ENCODE peak calls at places on chromosomes 11 and 22, in four cellular contexts. X, Z, J and F are unnamed samples. For H3K36me3 and H3K9me3, the result is how much of the 10 kb centered on the place peaks cover.

GRCh38 chr22:22814666-22815396 is 72.8 kb upstream of the IGLL5 start:
- DNase-seq in X (no peak), Z (no peak), J (no peak), F (no peak)

GRCh38 chr11:76184551-76184993 is 21.7 kb downstream of the WNT11 start:
- DNase-seq in X (no peak), Z (peak), J (no peak), F (peak)

GRCh38 chr11:104152941-104153340 is 11.0 kb downstream of the PDGFD start:
- DNase-seq in X (no peak), Z (no peak), J (no peak), F (no peak)

GRCh38 chr11:47552086-47552580 is 799 bp downstream of the CELF1 start:
- DNase-seq in X (peak), Z (peak), J (peak), F (peak)

GRCh38 chr11:102546923-102547471 is 16.4 kb upstream of the MMP7 start:
- DNase-seq in X (no peak), Z (no peak), J (no peak), F (no peak)

GRCh38 chr11:119741369-119742262 is 12.6 kb upstream of the NECTIN1 start:
- DNase-seq in X (no peak), Z (no peak), J (peak), F (no peak)

GRCh38 chr11:6737872-6738466 is 33.8 kb downstream of the OR2AG2 start:
- DNase-seq in X (peak), Z (peak), J (no peak), F (peak)

GRCh38 chr11:898160-898517 is 12.5 kb downstream of the CHID1 start:
- DNase-seq in X (no peak), Z (peak), J (no peak), F (peak)

GRCh38 chr11:69297926-69298777 is 4.2 kb downstream of the MYEOV start:
- DNase-seq in X (peak), Z (peak), J (peak), F (no peak)

GRCh38 chr22:35578836-35579575 is 38.1 kb downstream of the MB start:
- DNase-seq in X (no peak), Z (no peak), J (no peak), F (no peak)

GRCh38 chr11:61488651-61489291 is 19.8 kb upstream of the LRRC10B start:
- DNase-seq in X (peak), Z (peak), J (peak), F (peak)

GRCh38 chr22:37757663-37758062 is 50.1 kb upstream of the GCAT start:
- DNase-seq in X (no peak), Z (no peak), J (no peak), F (no peak)

GRCh38 chr11:2929511-2929879 is 275 bp upstream of the PHLDA2 start:
- DNase-seq in X (peak), Z (no peak), J (peak), F (no peak)

GRCh38 chr22:36893262-36893661 is 20.2 kb upstream of the CSF2RB start:
- DNase-seq in X (no peak), Z (no peak), J (no peak), F (no peak)

GRCh38 chr11:8597182-8597581 is 3.2 kb upstream of the STK33 start:
- DNase-seq in X (peak), Z (no peak), J (no peak), F (no peak)

GRCh38 chr22:50705219-50705691 is 32.6 kb downstream of the SHANK3 start:
- DNase-seq in X (no peak), Z (peak), J (peak), F (peak)

DNA sequence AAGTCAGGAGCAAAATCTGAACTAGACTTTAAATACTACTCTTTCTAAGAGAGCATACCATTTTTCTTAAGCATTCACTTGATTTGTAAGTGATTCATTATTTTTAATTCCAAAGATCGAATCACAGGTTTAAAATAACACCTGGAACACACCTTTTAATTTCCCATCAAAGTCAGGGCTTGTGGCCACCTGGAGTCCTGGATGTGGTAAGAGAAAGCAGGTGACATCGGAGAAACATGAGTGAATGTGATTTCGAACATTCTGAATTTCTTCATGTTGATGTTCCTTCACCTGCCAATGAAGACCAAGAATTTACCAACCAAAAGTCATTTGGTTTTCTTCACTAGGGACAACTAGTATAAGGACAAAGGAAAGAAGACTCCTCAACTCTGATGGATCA is 28.0 kb downstream of the ATL3 start:
- DNase-seq in X (no peak), Z (no peak), J (no peak), F (no peak)
- H3K36me3 ChIP-seq in X (half or more), Z (under half), J (under half), F (under half)

GRCh38 chr11:77791301-77791700 is 29.2 kb downstream of the RSF1 start:
- DNase-seq in X (no peak), Z (no peak), J (no peak), F (no peak)
- H3K9me3 ChIP-seq in X (under half), Z (under half), J (under half), F (under half)

DNA sequence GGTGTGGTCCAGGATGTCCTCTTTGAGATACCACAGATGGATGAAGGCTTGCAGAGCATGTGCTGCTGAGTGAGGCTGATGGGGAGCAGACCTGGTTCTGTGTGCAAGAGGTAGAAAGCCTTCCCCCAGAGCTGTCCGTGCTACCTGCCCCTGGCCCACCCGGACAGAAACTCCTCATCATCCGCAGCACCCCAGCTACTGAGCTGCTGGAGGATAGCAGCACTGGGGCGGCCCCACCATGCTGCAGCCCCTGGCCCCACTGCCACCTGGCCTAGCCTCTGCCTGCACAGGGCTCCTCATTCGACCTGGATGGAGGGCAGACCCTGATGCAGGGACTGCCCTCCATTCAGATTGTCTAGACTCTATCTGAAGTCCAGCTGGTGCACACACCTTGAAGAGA is 50.5 kb downstream of the NCAPD3 start:
- DNase-seq in X (no peak), Z (no peak), J (peak), F (no peak)
- H3K36me3 ChIP-seq in X (under half), Z (half or more), J (under half), F (half or more)

GRCh38 chr22:47331750-47332149 is 569.3 kb downstream of the TBC1D22A start:
- DNase-seq in X (no peak), Z (no peak), J (no peak), F (no peak)
- H3K9me3 ChIP-seq in X (under half), Z (under half), J (under half), F (under half)

GRCh38 chr11:65615229-65615949 is at the start of gene PCNX3:
- DNase-seq in X (peak), Z (peak), J (peak), F (peak)

GRCh38 chr11:65611028-65611757 is 2.8 kb downstream of the MAP3K11 start:
- DNase-seq in X (no peak), Z (no peak), J (no peak), F (no peak)

GRCh38 chr11:65611758-65612603 is 2.0 kb downstream of the MAP3K11 start:
- DNase-seq in X (no peak), Z (no peak), J (no peak), F (no peak)

GRCh38 chr11:65612691-65613090 is 1.3 kb downstream of the MAP3K11 start:
- DNase-seq in X (no peak), Z (no peak), J (no peak), F (no peak)

DNA sequence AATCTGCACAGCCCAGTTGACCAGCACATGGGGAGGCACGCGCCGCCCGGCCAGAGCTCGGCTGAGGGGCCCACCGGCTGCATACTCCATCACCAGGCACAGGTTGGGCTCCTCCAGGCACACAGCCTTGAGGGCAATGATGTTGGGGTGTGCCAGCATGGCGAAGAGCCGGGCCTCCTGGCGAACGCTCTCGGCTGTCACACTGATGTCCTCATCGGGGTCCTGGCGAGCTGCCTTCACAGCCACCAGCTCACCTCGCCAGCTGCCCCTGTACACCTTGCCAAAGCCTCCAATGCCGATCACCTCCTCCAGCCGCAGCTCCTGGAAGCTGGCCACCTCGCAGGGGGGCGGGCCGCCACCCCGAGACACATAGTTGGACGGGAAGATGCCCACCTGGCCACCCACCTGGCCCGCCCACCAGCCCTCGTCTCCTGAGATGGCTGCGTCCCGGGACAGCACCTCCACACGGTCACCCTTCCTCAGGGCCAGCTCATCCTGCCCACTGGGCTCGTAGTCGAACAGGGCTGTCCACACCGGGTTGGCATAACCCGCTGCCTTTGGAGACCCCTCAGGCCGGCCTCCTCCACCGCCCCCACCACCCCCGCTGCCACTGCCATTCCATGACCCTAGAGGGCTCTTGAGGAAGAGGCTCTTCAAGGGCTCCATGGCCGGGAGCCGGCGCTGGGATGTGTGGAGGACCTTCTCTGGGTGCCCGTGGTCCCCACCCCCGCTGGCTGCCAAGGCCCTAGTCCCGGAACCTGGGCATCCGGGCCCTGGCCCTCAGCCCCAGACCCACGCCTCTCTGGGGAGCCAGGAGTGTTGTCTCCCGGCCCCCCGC is 711 bp downstream of the MAP3K11 start:
- DNase-seq in X (peak), Z (no peak), J (peak), F (no peak)
- H3K36me3 ChIP-seq in X (under half), Z (under half), J (under half), F (under half)

GRCh38 chr22:48318173-48318572 is 1509.5 kb downstream of the BRD1 start:
- DNase-seq in X (no peak), Z (no peak), J (no peak), F (no peak)
- H3K9me3 ChIP-seq in X (under half), Z (under half), J (under half), F (under half)